ENCODE peak calls at places on chromosome 11, in eight cellular contexts. Z, J, G, K, P, R, S and F are unnamed samples.

GRCh38 chr11:111663820-111664219 is 61.6 kb downstream of the SIK2 start:
- DNase-seq in Z (no peak), J (no peak), G (peak), K (peak), P (peak), R (no peak), S (no peak), F (no peak)

GRCh38 chr11:75280770-75281468 is 40.3 kb downstream of the TPBGL start:
- DNase-seq in Z (no peak), J (no peak), G (no peak), K (no peak), P (no peak), R (no peak), S (no peak), F (no peak)

GRCh38 chr11:120023120-120023519 is 114.8 kb downstream of the TRIM29 start:
- DNase-seq in Z (no peak), J (no peak), G (no peak), K (no peak), P (no peak), R (no peak), S (no peak), F (no peak)

GRCh38 chr11:129691154-129691553 is 124.5 kb upstream of the TMEM45B start:
- DNase-seq in Z (no peak), J (no peak), G (no peak), K (no peak), P (no peak), R (no peak), S (no peak), F (no peak)

GRCh38 chr11:79366218-79366617 is 74.6 kb downstream of the TENM4 start:
- DNase-seq in Z (no peak), J (no peak), G (no peak), K (no peak), P (no peak), R (no peak), S (no peak), F (no peak)

GRCh38 chr11:76161261-76161961 is 44.9 kb downstream of the WNT11 start:
- DNase-seq in Z (no peak), J (no peak), G (no peak), K (no peak), P (no peak), R (no peak), S (no peak), F (no peak)

GRCh38 chr11:129853508-129854228 is 38.0 kb downstream of the TMEM45B start:
- DNase-seq in Z (peak), J (peak), G (peak), K (peak), P (peak), R (peak), S (no peak), F (no peak)

GRCh38 chr11:63020671-63021255 is 5.1 kb upstream of the SLC22A8 start:
- DNase-seq in Z (no peak), J (no peak), G (no peak), K (peak), P (no peak), R (no peak), S (no peak), F (no peak)

GRCh38 chr11:132886335-132886734 is 646.0 kb downstream of the OPCML start:
- DNase-seq in Z (no peak), J (no peak), G (no peak), K (no peak), P (no peak), R (no peak), S (no peak), F (no peak)

GRCh38 chr11:20070459-20070858 is 89.8 kb downstream of the DBX1 start:
- DNase-seq in Z (no peak), J (no peak), G (no peak), K (no peak), P (no peak), R (no peak), S (no peak), F (no peak)

GRCh38 chr11:96155627-96156378 is 187.2 kb downstream of the MAML2 start:
- DNase-seq in Z (peak), J (no peak), G (peak), K (peak), P (peak), R (no peak), S (no peak), F (peak)

GRCh38 chr11:123406441-123407123 is 23.5 kb upstream of the GRAMD1B start:
- DNase-seq in Z (no peak), J (no peak), G (no peak), K (no peak), P (no peak), R (no peak), S (no peak), F (no peak)

GRCh38 chr11:86803136-86803535 is 2.8 kb downstream of the PRSS23 start:
- DNase-seq in Z (no peak), J (no peak), G (no peak), K (no peak), P (no peak), R (no peak), S (no peak), F (no peak)

GRCh38 chr11:24086921-24087320 is 409.9 kb upstream of the LUZP2 start:
- DNase-seq in Z (no peak), J (no peak), G (no peak), K (no peak), P (no peak), R (no peak), S (no peak), F (no peak)

GRCh38 chr11:96013459-96014213 is 89.7 kb upstream of the MTMR2 start:
- DNase-seq in Z (no peak), J (no peak), G (no peak), K (no peak), P (no peak), R (no peak), S (no peak), F (no peak)

GRCh38 chr11:83918471-83918870 is 632.3 kb upstream of the CCDC90B start:
- DNase-seq in Z (no peak), J (no peak), G (no peak), K (no peak), P (no peak), R (no peak), S (no peak), F (peak)

GRCh38 chr11:95089620-95090542 is at the start of gene ENDOD1:
- DNase-seq in Z (peak), J (peak), G (peak), K (peak), P (peak), R (no peak), S (peak), F (peak)